ENCODE peak calls at places on chromosomes 4 and X, in five cellular contexts. W is aorta, A is upper lobe of right lung, I is endodermal cell, D is mesenchymal stem cell. Z is an unnamed sample.

GRCh38 chrX:3370656-3371055 is 24.2 kb upstream of the MXRA5 start:
- DNase-seq in W (no peak), A (no peak), I (no peak), D (no peak), Z (no peak)

GRCh38 chrX:70454441-70455365 is 10.1 kb downstream of the DLG3 start:
- DNase-seq in W (peak), A (peak), I (peak), D (peak), Z (no peak)

GRCh38 chrX:69153060-69153730 is 12.1 kb downstream of the PJA1 start:
- DNase-seq in W (peak), A (no peak), I (peak), D (peak), Z (peak)

GRCh38 chr4:147360301-147360700 is 120.6 kb upstream of the EDNRA start:
- DNase-seq in W (no peak), A (no peak), I (no peak), D (peak), Z (no peak)

GRCh38 chrX:20361890-20362262 is 95.2 kb upstream of the RPS6KA3 start:
- DNase-seq in W (no peak), A (no peak), I (peak), D (peak), Z (no peak)

GRCh38 chr4:155541716-155542115 is 124.9 kb upstream of the GUCY1A1 start:
- DNase-seq in W (no peak), A (no peak), I (no peak), D (no peak), Z (no peak)

GRCh38 chr4:139889194-139889762 is 223.7 kb downstream of the MGST2 start:
- DNase-seq in W (no peak), A (no peak), I (no peak), D (no peak), Z (no peak)

GRCh38 chr4:156346959-156347385 is 393.3 kb upstream of the CTSO start:
- DNase-seq in W (no peak), A (no peak), I (peak), D (no peak), Z (no peak)

GRCh38 chrX:13401724-13402123 is 81.9 kb upstream of the ATXN3L start:
- DNase-seq in W (no peak), A (no peak), I (no peak), D (no peak), Z (no peak)

GRCh38 chrX:26558719-26559386 is 342.9 kb downstream of the MAGEB5 start:
- DNase-seq in W (no peak), A (no peak), I (no peak), D (no peak), Z (no peak)

GRCh38 chr4:84238247-84239090 is 260.6 kb downstream of the NKX6-1 start:
- DNase-seq in W (no peak), A (no peak), I (no peak), D (no peak), Z (no peak)

GRCh38 chrX:101485212-101486064 is at the start of gene ARMCX4:
- DNase-seq in W (peak), A (peak), I (peak), D (peak), Z (peak)

GRCh38 chr4:68011684-68012083 is 48.4 kb upstream of the TMPRSS11A start:
- DNase-seq in W (no peak), A (no peak), I (no peak), D (no peak), Z (no peak)

GRCh38 chr4:67451464-67451863 is 93.8 kb downstream of the CENPC start:
- DNase-seq in W (no peak), A (no peak), I (no peak), D (no peak), Z (no peak)

GRCh38 chrX:48896611-48897011 is 957 bp downstream of the TIMM17B start:
- DNase-seq in W (peak), A (no peak), I (peak), D (peak), Z (no peak)

GRCh38 chrX:68650491-68650890 is 3.0 kb downstream of the STARD8 start:
- DNase-seq in W (no peak), A (no peak), I (no peak), D (peak), Z (no peak)

GRCh38 chr4:17142232-17142711 is 243.8 kb upstream of the LDB2 start:
- DNase-seq in W (no peak), A (no peak), I (no peak), D (peak), Z (no peak)

GRCh38 chrX:12950851-12951589 is 23.9 kb upstream of the TMSB4X start:
- DNase-seq in W (peak), A (peak), I (peak), D (no peak), Z (no peak)

GRCh38 chr4:52850406-52851119 is 11.6 kb upstream of the RASL11B start:
- DNase-seq in W (no peak), A (no peak), I (no peak), D (no peak), Z (no peak)

GRCh38 chr4:78954048-78954666 is 14.9 kb upstream of the PAQR3 start:
- DNase-seq in W (no peak), A (no peak), I (peak), D (peak), Z (no peak)

GRCh38 chr4:113223001-113223400 is 173.5 kb downstream of the ANK2 start:
- DNase-seq in W (no peak), A (no peak), I (no peak), D (peak), Z (no peak)

GRCh38 chr4:140342620-140343019 is 30.8 kb upstream of the SCOC start:
- DNase-seq in W (no peak), A (no peak), I (no peak), D (no peak), Z (no peak)

GRCh38 chr4:169807934-169808333 is 50.2 kb upstream of the HPF1 start:
- DNase-seq in W (no peak), A (no peak), I (no peak), D (no peak), Z (no peak)

GRCh38 chr4:169664615-169665014 is 44.2 kb downstream of the CLCN3 start:
- DNase-seq in W (no peak), A (no peak), I (no peak), D (no peak), Z (no peak)

GRCh38 chrX:13152511-13152868 is 108.1 kb upstream of the FAM9C start:
- DNase-seq in W (no peak), A (no peak), I (no peak), D (no peak), Z (no peak)

GRCh38 chrX:13387656-13388421 is 68.0 kb upstream of the ATXN3L start:
- DNase-seq in W (no peak), A (no peak), I (no peak), D (peak), Z (no peak)

GRCh38 chr4:181911420-181911819 is 331.8 kb upstream of the TENM3 start:
- DNase-seq in W (no peak), A (no peak), I (no peak), D (no peak), Z (no peak)

GRCh38 chrX:66632473-66632872 is 6.4 kb downstream of the EDA2R start:
- DNase-seq in W (no peak), A (no peak), I (no peak), D (no peak), Z (no peak)

GRCh38 chr4:1204286-1204827 is 32.0 kb upstream of the SPON2 start:
- DNase-seq in W (no peak), A (peak), I (no peak), D (no peak), Z (no peak)

GRCh38 chr4:1199556-1200331 is 27.4 kb upstream of the SPON2 start:
- DNase-seq in W (peak), A (peak), I (peak), D (no peak), Z (no peak)

GRCh38 chr4:1202526-1203378 is 30.4 kb upstream of the SPON2 start:
- DNase-seq in W (peak), A (peak), I (peak), D (no peak), Z (no peak)

GRCh38 chr4:1200425-1201035 is 28.1 kb upstream of the SPON2 start:
- DNase-seq in W (peak), A (peak), I (peak), D (peak), Z (no peak)

GRCh38 chr4:1201851-1202525 is 29.6 kb upstream of the SPON2 start:
- DNase-seq in W (peak), A (peak), I (peak), D (peak), Z (no peak)
- H3K27ac ChIP-seq in W (no peak), A (peak), I (no peak), D (no peak), Z (no peak)

GRCh38 chr4:25235401-25235800 is 1.6 kb downstream of the PI4K2B start:
- DNase-seq in W (no peak), A (no peak), I (no peak), D (no peak), Z (no peak)
- H3K27ac ChIP-seq in W (no peak), A (peak), I (no peak), D (no peak), Z (no peak)

GRCh38 chr4:37982736-37983135 is 22.5 kb downstream of the PTTG2 start:
- DNase-seq in W (no peak), A (no peak), I (no peak), D (no peak), Z (no peak)
- H3K27ac ChIP-seq in W (no peak), A (no peak), I (no peak), D (peak), Z (no peak)

GRCh38 chr4:172143605-172144314 is 330.6 kb downstream of the GALNTL6 start:
- DNase-seq in W (no peak), A (no peak), I (no peak), D (peak), Z (no peak)
- H3K27ac ChIP-seq in W (no peak), A (no peak), I (no peak), D (no peak), Z (no peak)

DNA sequence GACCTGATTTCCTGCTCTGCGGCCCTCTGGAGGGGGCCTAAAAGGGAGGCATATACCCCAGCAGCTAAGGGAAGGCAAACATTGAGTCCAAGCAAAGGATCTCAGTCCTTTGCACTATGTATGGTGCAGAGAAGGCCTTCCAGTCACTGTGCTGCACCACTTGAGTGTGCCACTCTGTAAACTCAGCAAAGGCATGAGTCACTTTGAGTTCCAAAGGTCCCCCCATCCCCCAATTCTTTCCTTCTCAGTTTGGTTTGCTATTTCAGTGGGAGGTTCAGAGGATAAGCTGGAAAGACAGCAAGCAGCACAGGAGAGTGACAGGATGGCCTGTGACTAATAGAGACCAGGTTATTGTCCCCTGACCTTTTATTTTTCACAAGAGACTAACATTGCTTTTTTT is 131.3 kb downstream of the FHDC1 start:
- DNase-seq in W (no peak), A (no peak), I (peak), D (peak), Z (no peak)
- H3K27ac ChIP-seq in W (no peak), A (no peak), I (no peak), D (no peak), Z (no peak)

DNA sequence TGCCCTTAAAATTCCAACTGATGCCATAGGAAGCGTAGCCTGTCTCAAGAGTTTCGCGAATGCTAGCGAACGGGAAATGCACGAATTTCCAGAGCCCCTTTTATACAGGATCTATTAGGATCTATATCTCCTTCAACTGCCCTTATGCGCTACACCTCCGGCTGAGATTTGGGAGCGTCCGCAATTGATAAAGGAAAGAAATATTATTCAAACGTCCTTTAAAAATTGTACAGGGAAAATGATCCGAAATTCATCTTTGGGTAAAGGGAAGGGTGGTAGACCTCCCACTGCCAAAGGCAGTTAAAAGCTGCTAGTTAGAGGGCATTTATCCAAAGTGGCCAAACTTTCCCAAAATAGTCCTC is 609 bp downstream of the NR3C2 start:
- DNase-seq in W (no peak), A (no peak), I (no peak), D (peak), Z (no peak)
- H3K27ac ChIP-seq in W (no peak), A (peak), I (no peak), D (no peak), Z (peak)

GRCh38 chr4:138242830-138243149 is 641 bp upstream of the SLC7A11 start:
- DNase-seq in W (no peak), A (no peak), I (no peak), D (no peak), Z (no peak)

GRCh38 chr4:138239496-138239895 is 2.7 kb downstream of the SLC7A11 start:
- DNase-seq in W (no peak), A (no peak), I (no peak), D (peak), Z (no peak)

GRCh38 chr4:138243369-138243768 is 1.2 kb upstream of the SLC7A11 start:
- DNase-seq in W (no peak), A (no peak), I (no peak), D (no peak), Z (no peak)

GRCh38 chr4:138241281-138242075 is 671 bp downstream of the SLC7A11 start:
- DNase-seq in W (no peak), A (no peak), I (peak), D (peak), Z (no peak)

DNA sequence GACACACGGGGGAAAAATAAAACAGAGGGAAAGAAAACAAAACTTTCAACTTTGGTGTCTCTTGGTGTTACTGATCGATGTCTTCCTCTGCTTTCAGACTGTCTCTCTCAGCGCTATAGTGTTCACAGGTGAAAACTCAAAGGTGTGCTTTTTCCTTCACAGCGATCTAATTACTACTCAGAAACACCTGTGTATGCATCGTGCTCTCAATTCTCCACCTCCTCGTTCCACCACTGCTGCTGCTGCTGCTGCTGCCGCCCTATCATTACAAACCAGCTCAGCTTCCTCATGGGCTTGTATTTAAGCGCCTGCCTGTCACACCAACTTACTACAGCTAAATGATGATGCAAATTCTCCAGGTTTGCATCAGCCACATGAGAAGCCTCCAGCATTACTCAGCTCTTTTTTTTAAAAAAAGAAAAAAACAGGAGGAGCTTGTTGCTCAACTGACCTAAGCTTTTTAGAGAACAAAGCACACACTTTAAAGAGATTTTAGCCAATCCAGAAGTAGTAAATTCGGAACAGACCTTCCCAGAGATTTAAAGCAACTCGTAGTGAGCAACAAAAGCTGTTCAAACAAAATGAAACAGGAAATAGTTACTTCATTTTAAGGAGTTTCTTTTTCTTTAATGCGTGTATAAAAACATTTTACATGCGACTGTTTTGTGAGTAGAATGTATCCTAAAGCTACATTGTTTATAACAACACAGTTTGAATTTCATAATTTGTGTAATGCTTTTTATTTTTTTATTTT is at the start of gene SLC7A11:
- DNase-seq in W (peak), A (no peak), I (peak), D (peak), Z (no peak)
- H3K27ac ChIP-seq in W (no peak), A (peak), I (peak), D (peak), Z (peak)